ENCODE peak calls at places on chromosomes 6 and 20, in ten cellular contexts. One of them, this sample, is unnamed.

GRCh38 chr6:159084493-159085091 is 39.8 kb upstream of the TAGAP start:
- DNase-seq in neural crest cell: no peak
- DNase-seq in coronary artery: no peak
- DNase-seq in AG09309: peak
- DNase-seq in IMR-90: peak
- DNase-seq in foreskin keratinocyte: peak
- DNase-seq in fibroblast of lung: peak
- DNase-seq in Calu3: no peak
- DNase-seq in uterus: no peak
- DNase-seq in mucosa of descending colon: no peak
- DNase-seq in this sample: no peak

GRCh38 chr6:53741417-53741816 is 53.4 kb upstream of the LRRC1 start:
- DNase-seq in foreskin keratinocyte: no peak
- DNase-seq in AG09309: no peak
- DNase-seq in mucosa of descending colon: no peak
- DNase-seq in coronary artery: no peak
- DNase-seq in Calu3: no peak
- DNase-seq in neural crest cell: no peak
- DNase-seq in IMR-90: no peak
- DNase-seq in uterus: no peak
- DNase-seq in fibroblast of lung: no peak
- DNase-seq in this sample: no peak

GRCh38 chr6:164208371-164208770 is 793.9 kb downstream of the QKI start:
- DNase-seq in AG09309: no peak
- DNase-seq in fibroblast of lung: no peak
- DNase-seq in neural crest cell: no peak
- DNase-seq in coronary artery: no peak
- DNase-seq in foreskin keratinocyte: no peak
- DNase-seq in Calu3: no peak
- DNase-seq in IMR-90: no peak
- DNase-seq in mucosa of descending colon: no peak
- DNase-seq in uterus: no peak
- DNase-seq in this sample: peak

GRCh38 chr20:41601742-41602141 is 16.4 kb downstream of the CHD6 start:
- DNase-seq in Calu3: no peak
- DNase-seq in uterus: no peak
- DNase-seq in AG09309: no peak
- DNase-seq in mucosa of descending colon: no peak
- DNase-seq in foreskin keratinocyte: no peak
- DNase-seq in fibroblast of lung: no peak
- DNase-seq in coronary artery: no peak
- DNase-seq in neural crest cell: no peak
- DNase-seq in IMR-90: no peak
- DNase-seq in this sample: no peak

GRCh38 chr6:7085911-7086310 is 21.9 kb upstream of the RREB1 start:
- DNase-seq in AG09309: no peak
- DNase-seq in foreskin keratinocyte: peak
- DNase-seq in Calu3: no peak
- DNase-seq in uterus: peak
- DNase-seq in fibroblast of lung: peak
- DNase-seq in coronary artery: no peak
- DNase-seq in mucosa of descending colon: no peak
- DNase-seq in IMR-90: no peak
- DNase-seq in neural crest cell: no peak
- DNase-seq in this sample: no peak

GRCh38 chr6:11956781-11957180 is 55.3 kb upstream of the HIVEP1 start:
- DNase-seq in fibroblast of lung: no peak
- DNase-seq in neural crest cell: no peak
- DNase-seq in Calu3: no peak
- DNase-seq in foreskin keratinocyte: no peak
- DNase-seq in mucosa of descending colon: no peak
- DNase-seq in IMR-90: no peak
- DNase-seq in uterus: no peak
- DNase-seq in AG09309: no peak
- DNase-seq in coronary artery: no peak
- DNase-seq in this sample: no peak

GRCh38 chr6:34182751-34183531 is 37.1 kb upstream of the GRM4 start:
- DNase-seq in uterus: no peak
- DNase-seq in IMR-90: no peak
- DNase-seq in Calu3: no peak
- DNase-seq in AG09309: no peak
- DNase-seq in fibroblast of lung: no peak
- DNase-seq in neural crest cell: no peak
- DNase-seq in foreskin keratinocyte: no peak
- DNase-seq in mucosa of descending colon: no peak
- DNase-seq in coronary artery: no peak
- DNase-seq in this sample: no peak

GRCh38 chr6:86016567-86016966 is 373.9 kb upstream of the SYNCRIP start:
- DNase-seq in fibroblast of lung: no peak
- DNase-seq in foreskin keratinocyte: no peak
- DNase-seq in Calu3: no peak
- DNase-seq in uterus: no peak
- DNase-seq in IMR-90: no peak
- DNase-seq in coronary artery: no peak
- DNase-seq in mucosa of descending colon: no peak
- DNase-seq in neural crest cell: no peak
- DNase-seq in AG09309: no peak
- DNase-seq in this sample: no peak

GRCh38 chr6:136962661-136963060 is 40.6 kb downstream of the SLC35D3 start:
- DNase-seq in AG09309: no peak
- DNase-seq in mucosa of descending colon: no peak
- DNase-seq in IMR-90: no peak
- DNase-seq in neural crest cell: peak
- DNase-seq in fibroblast of lung: no peak
- DNase-seq in coronary artery: no peak
- DNase-seq in foreskin keratinocyte: no peak
- DNase-seq in Calu3: no peak
- DNase-seq in uterus: no peak
- DNase-seq in this sample: no peak

GRCh38 chr6:109690373-109690739 is 646 bp downstream of the AK9 start:
- DNase-seq in IMR-90: no peak
- DNase-seq in fibroblast of lung: no peak
- DNase-seq in neural crest cell: peak
- DNase-seq in mucosa of descending colon: peak
- DNase-seq in foreskin keratinocyte: no peak
- DNase-seq in uterus: peak
- DNase-seq in Calu3: peak
- DNase-seq in coronary artery: no peak
- DNase-seq in AG09309: no peak
- DNase-seq in this sample: no peak

GRCh38 chr6:14360565-14360964 is 243.0 kb downstream of the CD83 start:
- DNase-seq in Calu3: no peak
- DNase-seq in IMR-90: no peak
- DNase-seq in neural crest cell: no peak
- DNase-seq in uterus: no peak
- DNase-seq in AG09309: no peak
- DNase-seq in fibroblast of lung: no peak
- DNase-seq in foreskin keratinocyte: no peak
- DNase-seq in mucosa of descending colon: no peak
- DNase-seq in coronary artery: no peak
- DNase-seq in this sample: no peak

GRCh38 chr20:62980970-62981369 is 25.8 kb downstream of the BHLHE23 start:
- DNase-seq in uterus: no peak
- DNase-seq in AG09309: no peak
- DNase-seq in fibroblast of lung: no peak
- DNase-seq in coronary artery: no peak
- DNase-seq in mucosa of descending colon: no peak
- DNase-seq in neural crest cell: peak
- DNase-seq in foreskin keratinocyte: no peak
- DNase-seq in Calu3: no peak
- DNase-seq in IMR-90: no peak
- DNase-seq in this sample: no peak

DNA sequence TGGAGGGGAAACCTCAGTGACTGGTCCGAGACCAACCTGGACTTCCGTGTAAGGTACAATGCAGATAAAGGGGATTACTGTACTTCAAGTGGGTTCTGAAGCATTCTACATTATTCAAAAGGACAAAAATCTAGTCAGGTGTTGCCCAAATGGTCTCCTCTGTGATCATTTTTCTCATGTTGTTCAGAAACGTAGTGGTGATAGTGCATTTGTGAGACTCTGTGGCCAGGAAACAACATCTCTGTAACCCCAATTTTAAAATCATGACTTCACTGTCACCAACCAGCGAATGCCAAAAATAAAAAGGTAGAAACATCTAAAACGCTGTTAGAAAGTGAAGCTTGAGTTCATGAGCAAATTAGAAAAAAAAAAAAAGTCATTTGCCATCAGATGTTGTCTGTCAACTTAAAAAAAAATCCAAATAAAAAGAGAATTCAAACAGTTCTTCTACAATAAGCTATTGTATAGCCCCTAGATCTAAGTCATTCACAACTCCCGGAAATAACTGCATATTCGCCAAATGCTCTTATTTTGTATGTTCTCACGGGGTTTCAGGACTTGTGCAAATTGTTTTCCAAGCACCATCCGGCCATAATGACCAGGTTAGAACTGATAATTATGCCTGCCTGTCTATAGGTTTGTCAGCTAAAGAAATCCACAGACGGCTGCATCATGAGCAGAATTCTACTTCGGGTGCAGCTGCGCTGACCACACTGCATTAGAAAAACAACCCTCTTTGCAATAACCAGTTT is 87.9 kb downstream of the HIVEP2 start:
- DNase-seq in AG09309: no peak
- DNase-seq in Calu3: no peak
- DNase-seq in uterus: no peak
- DNase-seq in coronary artery: no peak
- DNase-seq in neural crest cell: no peak
- DNase-seq in fibroblast of lung: no peak
- DNase-seq in foreskin keratinocyte: no peak
- DNase-seq in mucosa of descending colon: no peak
- DNase-seq in IMR-90: no peak
- DNase-seq in this sample: no peak
- TF ChIP-seq CTCF in AG09309: no peak
- TF ChIP-seq CTCF in Calu3: no peak
- TF ChIP-seq CTCF in uterus: no peak
- TF ChIP-seq CTCF in coronary artery: no peak
- TF ChIP-seq CTCF in neural crest cell: no peak
- TF ChIP-seq CTCF in fibroblast of lung: no peak
- TF ChIP-seq CTCF in foreskin keratinocyte: no peak
- TF ChIP-seq CTCF in mucosa of descending colon: no peak
- TF ChIP-seq CTCF in IMR-90: no peak
- TF ChIP-seq CTCF in this sample: no peak

GRCh38 chr20:44448753-44449546 is 26.7 kb upstream of the TTPAL start:
- DNase-seq in coronary artery: no peak
- DNase-seq in neural crest cell: peak
- DNase-seq in fibroblast of lung: no peak
- DNase-seq in uterus: no peak
- DNase-seq in mucosa of descending colon: no peak
- DNase-seq in IMR-90: no peak
- DNase-seq in Calu3: peak
- DNase-seq in AG09309: no peak
- DNase-seq in foreskin keratinocyte: no peak
- DNase-seq in this sample: no peak
- TF ChIP-seq CTCF in coronary artery: no peak
- TF ChIP-seq CTCF in neural crest cell: peak
- TF ChIP-seq CTCF in fibroblast of lung: peak
- TF ChIP-seq CTCF in uterus: no peak
- TF ChIP-seq CTCF in mucosa of descending colon: no peak
- TF ChIP-seq CTCF in IMR-90: peak
- TF ChIP-seq CTCF in Calu3: peak
- TF ChIP-seq CTCF in AG09309: peak
- TF ChIP-seq CTCF in foreskin keratinocyte: peak
- TF ChIP-seq CTCF in this sample: no peak

GRCh38 chr6:66421570-66421969 is 714.5 kb upstream of the EYS start:
- DNase-seq in uterus: no peak
- DNase-seq in fibroblast of lung: peak
- DNase-seq in foreskin keratinocyte: no peak
- DNase-seq in mucosa of descending colon: no peak
- DNase-seq in coronary artery: no peak
- DNase-seq in neural crest cell: peak
- DNase-seq in IMR-90: no peak
- DNase-seq in Calu3: no peak
- DNase-seq in AG09309: no peak
- DNase-seq in this sample: no peak
- TF ChIP-seq CTCF in uterus: no peak
- TF ChIP-seq CTCF in fibroblast of lung: peak
- TF ChIP-seq CTCF in foreskin keratinocyte: no peak
- TF ChIP-seq CTCF in mucosa of descending colon: no peak
- TF ChIP-seq CTCF in coronary artery: no peak
- TF ChIP-seq CTCF in neural crest cell: peak
- TF ChIP-seq CTCF in IMR-90: no peak
- TF ChIP-seq CTCF in Calu3: no peak
- TF ChIP-seq CTCF in AG09309: no peak
- TF ChIP-seq CTCF in this sample: peak

GRCh38 chr6:2593167-2593566 is 157.6 kb downstream of the MYLK4 start:
- DNase-seq in Calu3: no peak
- DNase-seq in foreskin keratinocyte: no peak
- DNase-seq in AG09309: no peak
- DNase-seq in fibroblast of lung: no peak
- DNase-seq in IMR-90: no peak
- DNase-seq in uterus: no peak
- DNase-seq in neural crest cell: no peak
- DNase-seq in mucosa of descending colon: no peak
- DNase-seq in coronary artery: no peak
- DNase-seq in this sample: no peak

GRCh38 chr6:2594868-2595267 is 155.9 kb downstream of the MYLK4 start:
- DNase-seq in neural crest cell: no peak
- DNase-seq in fibroblast of lung: no peak
- DNase-seq in foreskin keratinocyte: peak
- DNase-seq in IMR-90: no peak
- DNase-seq in AG09309: no peak
- DNase-seq in Calu3: no peak
- DNase-seq in coronary artery: no peak
- DNase-seq in uterus: no peak
- DNase-seq in mucosa of descending colon: no peak
- DNase-seq in this sample: no peak

GRCh38 chr6:2598867-2599266 is 151.9 kb downstream of the MYLK4 start:
- DNase-seq in mucosa of descending colon: no peak
- DNase-seq in fibroblast of lung: no peak
- DNase-seq in foreskin keratinocyte: no peak
- DNase-seq in uterus: no peak
- DNase-seq in Calu3: no peak
- DNase-seq in IMR-90: no peak
- DNase-seq in AG09309: no peak
- DNase-seq in coronary artery: no peak
- DNase-seq in neural crest cell: no peak
- DNase-seq in this sample: no peak

GRCh38 chr6:2599817-2600216 is 150.9 kb downstream of the MYLK4 start:
- DNase-seq in uterus: no peak
- DNase-seq in Calu3: no peak
- DNase-seq in neural crest cell: no peak
- DNase-seq in AG09309: no peak
- DNase-seq in IMR-90: no peak
- DNase-seq in fibroblast of lung: no peak
- DNase-seq in mucosa of descending colon: no peak
- DNase-seq in coronary artery: no peak
- DNase-seq in foreskin keratinocyte: no peak
- DNase-seq in this sample: no peak

DNA sequence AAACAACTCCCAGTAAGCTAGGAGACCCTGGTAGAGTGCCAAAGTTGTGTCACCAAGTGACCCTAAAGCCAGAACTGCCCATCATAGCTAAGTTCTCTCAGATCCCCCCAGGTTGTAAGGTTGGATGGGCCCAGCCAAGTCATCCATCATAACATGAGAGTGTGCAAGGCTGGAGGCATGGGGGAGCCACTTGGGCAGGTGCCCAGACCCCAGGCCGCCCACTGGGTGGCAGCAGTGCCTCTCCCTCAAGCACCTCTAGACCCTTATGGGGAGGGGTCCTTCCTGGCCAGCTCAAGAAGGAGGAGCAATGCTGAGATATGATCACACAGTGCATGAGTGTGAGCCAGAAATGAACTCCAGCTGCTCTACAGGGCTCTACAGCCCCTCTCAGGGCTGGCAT is 154.5 kb downstream of the MYLK4 start:
- DNase-seq in IMR-90: no peak
- DNase-seq in fibroblast of lung: no peak
- DNase-seq in AG09309: no peak
- DNase-seq in neural crest cell: no peak
- DNase-seq in mucosa of descending colon: no peak
- DNase-seq in foreskin keratinocyte: no peak
- DNase-seq in Calu3: no peak
- DNase-seq in uterus: no peak
- DNase-seq in coronary artery: no peak
- DNase-seq in this sample: no peak
- TF ChIP-seq CTCF in IMR-90: no peak
- TF ChIP-seq CTCF in fibroblast of lung: no peak
- TF ChIP-seq CTCF in AG09309: peak
- TF ChIP-seq CTCF in neural crest cell: peak
- TF ChIP-seq CTCF in mucosa of descending colon: no peak
- TF ChIP-seq CTCF in foreskin keratinocyte: peak
- TF ChIP-seq CTCF in Calu3: no peak
- TF ChIP-seq CTCF in uterus: no peak
- TF ChIP-seq CTCF in coronary artery: no peak
- TF ChIP-seq CTCF in this sample: no peak

This sample was measured in astrocyte of the cerebellum.